ENCODE peak calls at places on chromosomes 11 and 22, in ten cellular contexts. C, U, L, G, E, M, S, H, F and Z are unnamed samples.
A peak's percentile ranks its signal among the peaks of the same experiment; 100 is the strongest.

GRCh38 chr22:48490513-48491411 is 1336.9 kb downstream of the BRD1 start:
- DNase-seq in H (no peak), C (peak; percentile 9), F (no peak), G (no peak), U (no peak), S (no peak), M (no peak), E (no peak), L (peak; percentile 46), Z (no peak)

GRCh38 chr11:48093795-48094642 is 113.7 kb downstream of the PTPRJ start:
- DNase-seq in C (peak; percentile 56), E (no peak), M (no peak), G (peak; percentile 98), S (no peak), F (no peak), U (peak; percentile 45), H (no peak), L (no peak), Z (no peak)

GRCh38 chr22:31276426-31277167 is 15.7 kb downstream of the PIK3IP1 start:
- DNase-seq in F (no peak), M (no peak), E (no peak), S (no peak), C (no peak), H (no peak), U (no peak), L (no peak), G (no peak), Z (no peak)

GRCh38 chr11:120912504-120912903 is 111.4 kb upstream of the TBCEL start:
- DNase-seq in U (no peak), H (peak; percentile 27), E (no peak), S (peak; percentile 4), G (peak; percentile 53), C (no peak), M (no peak), L (no peak), F (no peak), Z (no peak)

GRCh38 chr11:834371-835316 is 1.9 kb downstream of the CD151 start:
- DNase-seq in G (no peak), M (no peak), F (no peak), S (no peak), H (peak; percentile 69), E (no peak), L (peak; percentile 87), U (peak; percentile 96), C (no peak), Z (peak; percentile 98)

GRCh38 chr11:65279713-65280459 is 18.1 kb downstream of the POLA2 start:
- DNase-seq in M (peak; percentile 53), L (no peak), U (peak; percentile 77), C (no peak), E (no peak), F (peak; percentile 15), G (no peak), H (peak; percentile 97), S (peak; percentile 71), Z (peak; percentile 75)

GRCh38 chr11:1935156-1936071 is 11.7 kb upstream of the MRPL23 start:
- DNase-seq in L (peak; percentile 55), H (no peak), M (no peak), E (no peak), C (no peak), S (no peak), G (no peak), U (no peak), F (no peak), Z (no peak)

GRCh38 chr11:93652161-93652597 is 9.3 kb upstream of the CEP295 start:
- DNase-seq in L (no peak), C (peak; percentile 7), U (peak; percentile 52), S (no peak), M (peak; percentile 29), G (peak; percentile 31), F (peak; percentile 42), H (peak; percentile 60), E (peak; percentile 61), Z (peak; percentile 18)

GRCh38 chr22:37607912-37608476 is 640 bp upstream of the GGA1 start:
- DNase-seq in L (no peak), S (no peak), G (no peak), H (no peak), U (no peak), C (no peak), E (no peak), F (no peak), M (peak; percentile 27), Z (peak; percentile 24)

GRCh38 chr22:29268511-29269229 is 602 bp downstream of the EWSR1 start:
- DNase-seq in U (peak; percentile 36), F (peak; percentile 39), H (peak; percentile 82), M (no peak), S (no peak), E (peak; percentile 54), G (peak; percentile 62), C (no peak), L (peak; percentile 85), Z (peak; percentile 65)

GRCh38 chr11:127238321-127238720 is 237.8 kb upstream of the KIRREL3 start:
- DNase-seq in S (no peak), E (no peak), M (no peak), L (no peak), C (no peak), G (no peak), H (no peak), U (no peak), F (no peak), Z (no peak)

GRCh38 chr11:31030375-31030774 is 339.2 kb downstream of the DCDC1 start:
- DNase-seq in E (no peak), S (no peak), L (no peak), M (no peak), F (no peak), C (no peak), G (no peak), U (no peak), H (no peak), Z (no peak)

GRCh38 chr22:24593810-24594568 is 1.1 kb upstream of the LRRC75B start:
- DNase-seq in L (no peak), F (no peak), H (no peak), U (no peak), C (no peak), E (no peak), G (peak; percentile 15), S (no peak), M (no peak), Z (no peak)

GRCh38 chr22:44341431-44342346 is 28.9 kb upstream of the SHISAL1 start:
- DNase-seq in C (no peak), E (no peak), M (no peak), S (no peak), L (no peak), U (no peak), G (peak; percentile 12), H (peak; percentile 37), F (no peak), Z (no peak)

GRCh38 chr22:23325183-23325582 is 144.9 kb downstream of the BCR start:
- DNase-seq in H (no peak), F (no peak), L (no peak), S (no peak), M (no peak), G (no peak), E (no peak), U (no peak), C (no peak), Z (no peak)

GRCh38 chr11:118084247-118084646 is 2.5 kb downstream of the SMIM35 start:
- DNase-seq in F (no peak), U (no peak), E (no peak), C (no peak), S (peak; percentile 19), L (no peak), G (no peak), M (no peak), H (no peak), Z (no peak)

GRCh38 chr22:41215409-41215808 is 10.3 kb downstream of the L3MBTL2 start:
- DNase-seq in G (no peak), C (no peak), M (no peak), S (no peak), E (no peak), F (no peak), H (no peak), L (no peak), U (no peak), Z (no peak)